ENCODE peak calls at places on chromosomes 7 and 10, in nine cellular contexts. One of them, this sample, is unnamed.

GRCh38 chr10:109205929-109206585 is 717.3 kb downstream of the XPNPEP1 start:
- DNase-seq in BE2C: no peak
- DNase-seq in amygdala: no peak
- DNase-seq in fibroblast of villous mesenchyme: peak; percentile 81
- DNase-seq in ureter: no peak
- DNase-seq in H54: no peak
- DNase-seq in HuH-7: no peak
- DNase-seq in left ventricle myocardium superior: no peak
- DNase-seq in retina: no peak
- DNase-seq in this sample: peak; percentile 69

GRCh38 chr10:4851846-4852245 is 25.8 kb downstream of the AKR1E2 start:
- DNase-seq in H54: no peak
- DNase-seq in amygdala: no peak
- DNase-seq in BE2C: no peak
- DNase-seq in retina: no peak
- DNase-seq in ureter: no peak
- DNase-seq in fibroblast of villous mesenchyme: no peak
- DNase-seq in HuH-7: no peak
- DNase-seq in left ventricle myocardium superior: peak; percentile 62
- DNase-seq in this sample: no peak

GRCh38 chr10:77417359-77417758 is 220.2 kb downstream of the KCNMA1 start:
- DNase-seq in left ventricle myocardium superior: no peak
- DNase-seq in ureter: no peak
- DNase-seq in HuH-7: no peak
- DNase-seq in H54: no peak
- DNase-seq in fibroblast of villous mesenchyme: no peak
- DNase-seq in BE2C: no peak
- DNase-seq in retina: no peak
- DNase-seq in amygdala: no peak
- DNase-seq in this sample: no peak

GRCh38 chr7:82507365-82507975 is 63.9 kb upstream of the CACNA2D1 start:
- DNase-seq in fibroblast of villous mesenchyme: no peak
- DNase-seq in amygdala: no peak
- DNase-seq in H54: no peak
- DNase-seq in retina: no peak
- DNase-seq in HuH-7: no peak
- DNase-seq in ureter: no peak
- DNase-seq in left ventricle myocardium superior: no peak
- DNase-seq in BE2C: no peak
- DNase-seq in this sample: no peak

GRCh38 chr10:103657061-103657591 is 163.6 kb downstream of the NEURL1 start:
- DNase-seq in BE2C: no peak
- DNase-seq in H54: no peak
- DNase-seq in HuH-7: no peak
- DNase-seq in retina: no peak
- DNase-seq in left ventricle myocardium superior: peak; percentile 4
- DNase-seq in fibroblast of villous mesenchyme: no peak
- DNase-seq in ureter: no peak
- DNase-seq in amygdala: no peak
- DNase-seq in this sample: no peak

GRCh38 chr7:158633055-158633956 is 45.7 kb upstream of the PTPRN2 start:
- DNase-seq in ureter: no peak
- DNase-seq in retina: no peak
- DNase-seq in BE2C: no peak
- DNase-seq in H54: no peak
- DNase-seq in left ventricle myocardium superior: no peak
- DNase-seq in HuH-7: no peak
- DNase-seq in fibroblast of villous mesenchyme: no peak
- DNase-seq in amygdala: no peak
- DNase-seq in this sample: no peak

GRCh38 chr10:63765126-63765525 is 243.9 kb downstream of the REEP3 start:
- DNase-seq in HuH-7: no peak
- DNase-seq in retina: no peak
- DNase-seq in amygdala: no peak
- DNase-seq in left ventricle myocardium superior: no peak
- DNase-seq in ureter: no peak
- DNase-seq in fibroblast of villous mesenchyme: peak; percentile 12
- DNase-seq in BE2C: no peak
- DNase-seq in H54: peak; percentile 8
- DNase-seq in this sample: no peak

GRCh38 chr7:29889288-29889687 is 83.0 kb downstream of the WIPF3 start:
- DNase-seq in retina: no peak
- DNase-seq in H54: no peak
- DNase-seq in left ventricle myocardium superior: no peak
- DNase-seq in HuH-7: no peak
- DNase-seq in BE2C: no peak
- DNase-seq in amygdala: no peak
- DNase-seq in ureter: no peak
- DNase-seq in fibroblast of villous mesenchyme: no peak
- DNase-seq in this sample: no peak

GRCh38 chr7:35430547-35431153 is 176.8 kb upstream of the TBX20 start:
- DNase-seq in amygdala: no peak
- DNase-seq in BE2C: peak; percentile 52
- DNase-seq in fibroblast of villous mesenchyme: peak; percentile 39
- DNase-seq in retina: no peak
- DNase-seq in HuH-7: peak; percentile 22
- DNase-seq in left ventricle myocardium superior: no peak
- DNase-seq in ureter: no peak
- DNase-seq in H54: no peak
- DNase-seq in this sample: no peak

GRCh38 chr7:111929258-111929657 is 276.9 kb downstream of the DOCK4 start:
- DNase-seq in left ventricle myocardium superior: no peak
- DNase-seq in ureter: no peak
- DNase-seq in retina: no peak
- DNase-seq in HuH-7: no peak
- DNase-seq in fibroblast of villous mesenchyme: no peak
- DNase-seq in BE2C: no peak
- DNase-seq in H54: no peak
- DNase-seq in amygdala: no peak
- DNase-seq in this sample: no peak

GRCh38 chr10:75211007-75211735 is 575 bp downstream of the VDAC2 start:
- DNase-seq in HuH-7: no peak
- DNase-seq in left ventricle myocardium superior: no peak
- DNase-seq in fibroblast of villous mesenchyme: peak; percentile 62
- DNase-seq in ureter: peak; percentile 53
- DNase-seq in amygdala: no peak
- DNase-seq in retina: no peak
- DNase-seq in H54: peak; percentile 35
- DNase-seq in BE2C: peak; percentile 22
- DNase-seq in this sample: no peak

GRCh38 chr10:68231916-68232315 is at the start of gene ATOH7:
- DNase-seq in BE2C: no peak
- DNase-seq in HuH-7: no peak
- DNase-seq in ureter: no peak
- DNase-seq in retina: no peak
- DNase-seq in H54: no peak
- DNase-seq in left ventricle myocardium superior: no peak
- DNase-seq in amygdala: no peak
- DNase-seq in fibroblast of villous mesenchyme: no peak
- DNase-seq in this sample: no peak

GRCh38 chr10:8586504-8586903 is 532.0 kb downstream of the GATA3 start:
- DNase-seq in fibroblast of villous mesenchyme: no peak
- DNase-seq in amygdala: no peak
- DNase-seq in left ventricle myocardium superior: no peak
- DNase-seq in ureter: no peak
- DNase-seq in retina: no peak
- DNase-seq in HuH-7: no peak
- DNase-seq in BE2C: no peak
- DNase-seq in H54: no peak
- DNase-seq in this sample: no peak

GRCh38 chr7:149422914-149423285 is 38.0 kb downstream of the ZNF777 start:
- DNase-seq in ureter: no peak
- DNase-seq in amygdala: no peak
- DNase-seq in H54: no peak
- DNase-seq in BE2C: no peak
- DNase-seq in retina: peak; percentile 77
- DNase-seq in fibroblast of villous mesenchyme: no peak
- DNase-seq in left ventricle myocardium superior: peak; percentile 56
- DNase-seq in HuH-7: no peak
- DNase-seq in this sample: no peak

GRCh38 chr7:47580175-47580701 is 1.7 kb downstream of the TNS3 start:
- DNase-seq in fibroblast of villous mesenchyme: peak; percentile 82
- DNase-seq in BE2C: no peak
- DNase-seq in left ventricle myocardium superior: no peak
- DNase-seq in H54: no peak
- DNase-seq in amygdala: no peak
- DNase-seq in HuH-7: peak; percentile 50
- DNase-seq in retina: no peak
- DNase-seq in ureter: no peak
- DNase-seq in this sample: no peak

GRCh38 chr10:49268185-49268584 is 30.8 kb upstream of the C10orf71 start:
- DNase-seq in H54: no peak
- DNase-seq in left ventricle myocardium superior: no peak
- DNase-seq in ureter: no peak
- DNase-seq in fibroblast of villous mesenchyme: no peak
- DNase-seq in HuH-7: no peak
- DNase-seq in BE2C: no peak
- DNase-seq in amygdala: no peak
- DNase-seq in retina: no peak
- DNase-seq in this sample: no peak

GRCh38 chr7:28479507-28479947 is 67.2 kb downstream of the CREB5 start:
- DNase-seq in left ventricle myocardium superior: no peak
- DNase-seq in ureter: no peak
- DNase-seq in amygdala: no peak
- DNase-seq in BE2C: no peak
- DNase-seq in retina: no peak
- DNase-seq in HuH-7: no peak
- DNase-seq in H54: no peak
- DNase-seq in fibroblast of villous mesenchyme: no peak
- DNase-seq in this sample: no peak

GRCh38 chr7:156614434-156615264 is 25.9 kb upstream of the RNF32 start:
- DNase-seq in BE2C: no peak
- DNase-seq in ureter: no peak
- DNase-seq in fibroblast of villous mesenchyme: no peak
- DNase-seq in retina: no peak
- DNase-seq in left ventricle myocardium superior: no peak
- DNase-seq in HuH-7: no peak
- DNase-seq in H54: no peak
- DNase-seq in amygdala: no peak
- DNase-seq in this sample: no peak

GRCh38 chr10:11546581-11546980 is 64.9 kb downstream of the USP6NL start:
- DNase-seq in H54: no peak
- DNase-seq in HuH-7: no peak
- DNase-seq in retina: no peak
- DNase-seq in BE2C: no peak
- DNase-seq in left ventricle myocardium superior: no peak
- DNase-seq in amygdala: no peak
- DNase-seq in ureter: no peak
- DNase-seq in fibroblast of villous mesenchyme: peak; percentile 73
- DNase-seq in this sample: no peak

GRCh38 chr7:491292-491957 is 28.2 kb downstream of the PDGFA start:
- DNase-seq in ureter: no peak
- DNase-seq in HuH-7: no peak
- DNase-seq in fibroblast of villous mesenchyme: no peak
- DNase-seq in retina: no peak
- DNase-seq in left ventricle myocardium superior: no peak
- DNase-seq in BE2C: no peak
- DNase-seq in H54: no peak
- DNase-seq in amygdala: no peak
- DNase-seq in this sample: no peak